ENCODE peak calls at places on chromosomes 7 and 10, in six cellular contexts. Q is NCI-H1694 treated with DMSO at 0.1 percent for 48 hours; F is fibroblast of the aortic adventitia; B is left ventricle myocardium inferior; Y is stimulated activated CD8-positive, alpha-beta memory T cell treated with anti-CD3 and anti-CD28 coated beads, Interleukin-12 subunit alpha, Interleukin-12 subunit beta, amount 100 ng/mL, for 4 hours; H is NCI-H1105. R is an unnamed sample.

GRCh38 chr10:125291841-125292240 is 131.5 kb upstream of the CTBP2 start:
- DNase-seq in Q (no peak), F (no peak), B (no peak), Y (no peak), H (no peak), R (no peak)

GRCh38 chr7:27774717-27775328 is 34.9 kb downstream of the TAX1BP1 start:
- DNase-seq in Q (peak), F (peak), B (no peak), Y (no peak), H (no peak), R (peak)

GRCh38 chr7:6495597-6496262 is 48.0 kb upstream of the DAGLB start:
- DNase-seq in Q (no peak), F (peak), B (no peak), Y (no peak), H (no peak), R (no peak)

GRCh38 chr10:22682237-22683192 is 31.9 kb downstream of the PIP4K2A start:
- DNase-seq in Q (peak), F (peak), B (no peak), Y (peak), H (no peak), R (peak)

GRCh38 chr7:148699024-148699771 is 495 bp downstream of the CUL1 start:
- DNase-seq in Q (peak), F (peak), B (peak), Y (peak), H (no peak), R (peak)

GRCh38 chr10:30490289-30491000 is 56.5 kb downstream of the MAP3K8 start:
- DNase-seq in Q (no peak), F (no peak), B (no peak), Y (no peak), H (no peak), R (no peak)

GRCh38 chr10:124072106-124072505 is 21.3 kb downstream of the CHST15 start:
- DNase-seq in Q (no peak), F (no peak), B (no peak), Y (no peak), H (no peak), R (no peak)

GRCh38 chr10:72505435-72505834 is 120.4 kb downstream of the MICU1 start:
- DNase-seq in Q (no peak), F (no peak), B (no peak), Y (no peak), H (no peak), R (no peak)

GRCh38 chr10:25083546-25084111 is 67.2 kb downstream of the THNSL1 start:
- DNase-seq in Q (no peak), F (no peak), B (no peak), Y (no peak), H (no peak), R (peak)

GRCh38 chr10:4353964-4354363 is 472.0 kb upstream of the AKR1E2 start:
- DNase-seq in Q (no peak), F (peak), B (no peak), Y (no peak), H (no peak), R (peak)

GRCh38 chr7:82778021-82778420 is 334.4 kb upstream of the CACNA2D1 start:
- DNase-seq in Q (no peak), F (peak), B (no peak), Y (no peak), H (no peak), R (peak)

GRCh38 chr7:21028186-21028989 is 241.7 kb upstream of the SP8 start:
- DNase-seq in Q (no peak), F (no peak), B (no peak), Y (no peak), H (peak), R (peak)

GRCh38 chr7:128105228-128106022 is 74.2 kb upstream of the LRRC4 start:
- DNase-seq in Q (no peak), F (no peak), B (no peak), Y (no peak), H (no peak), R (no peak)

GRCh38 chr10:101672536-101672935 is 22.4 kb downstream of the FBXW4 start:
- DNase-seq in Q (no peak), F (no peak), B (peak), Y (no peak), H (no peak), R (no peak)

GRCh38 chr7:135923700-135924261 is 53.4 kb downstream of the MTPN start:
- DNase-seq in Q (no peak), F (peak), B (no peak), Y (no peak), H (no peak), R (peak)

GRCh38 chr7:20033621-20034200 is 183.5 kb downstream of the MACC1 start:
- DNase-seq in Q (no peak), F (peak), B (no peak), Y (no peak), H (no peak), R (peak)

GRCh38 chr10:3668276-3668960 is 116.6 kb downstream of the KLF6 start:
- DNase-seq in Q (no peak), F (peak), B (no peak), Y (peak), H (no peak), R (peak)

GRCh38 chr10:106931159-106931852 is 233.2 kb downstream of the SORCS1 start:
- DNase-seq in Q (no peak), F (no peak), B (no peak), Y (no peak), H (no peak), R (no peak)

GRCh38 chr7:79453558-79454324 is at the start of gene MAGI2:
- DNase-seq in Q (no peak), F (peak), B (peak), Y (no peak), H (no peak), R (peak)

GRCh38 chr7:14294637-14295036 is 305.2 kb upstream of the ETV1 start:
- DNase-seq in Q (no peak), F (no peak), B (no peak), Y (no peak), H (no peak), R (no peak)

GRCh38 chr10:53256623-53257022 is 484.0 kb upstream of the MBL2 start:
- DNase-seq in Q (no peak), F (no peak), B (no peak), Y (no peak), H (no peak), R (no peak)

GRCh38 chr10:13877154-13877909 is 290.6 kb downstream of the PRPF18 start:
- DNase-seq in Q (no peak), F (peak), B (peak), Y (no peak), H (no peak), R (peak)

GRCh38 chr7:111732923-111733322 is 170.6 kb upstream of the IMMP2L start:
- DNase-seq in Q (no peak), F (no peak), B (no peak), Y (no peak), H (no peak), R (no peak)

GRCh38 chr7:30321089-30321991 is 36.9 kb downstream of the ZNRF2 start:
- DNase-seq in Q (no peak), F (peak), B (no peak), Y (no peak), H (no peak), R (peak)

R was measured in fibroblast of lung.